ENCODE peak calls at places on chromosome 4, in six cellular contexts. V is COR-L47; R is GM23248; I is psoas muscle; Q is stimulated activated CD8-positive, alpha-beta memory T cell treated with anti-CD3 and anti-CD28 coated beads, Interleukin-7, amount 100 ng/mL, for 4 hours; P is activated effector memory CD4-positive, alpha-beta T cell treated with Interleukin-2 at 50 U/mL for 16 hours. F is an unnamed sample.

GRCh38 chr4:174080361-174080760 is 203.1 kb downstream of the FBXO8 start:
- DNase-seq in I (no peak), V (no peak), Q (no peak), R (peak), P (no peak), F (no peak)

GRCh38 chr4:89295415-89295927 is 12.1 kb downstream of the GPRIN3 start:
- DNase-seq in Q (no peak), R (no peak), I (no peak), P (no peak), V (no peak), F (no peak)

GRCh38 chr4:152063301-152064235 is 302.8 kb upstream of the GATB start:
- DNase-seq in P (peak), I (peak), V (peak), Q (no peak), R (peak), F (no peak)

GRCh38 chr4:155805016-155805415 is 46.2 kb downstream of the GUCY1B1 start:
- DNase-seq in I (no peak), R (peak), V (no peak), P (no peak), Q (no peak), F (no peak)

GRCh38 chr4:1261107-1261928 is 12.4 kb upstream of the CTBP1 start:
- DNase-seq in I (no peak), V (no peak), Q (no peak), R (no peak), P (no peak), F (no peak)

GRCh38 chr4:120078216-120078615 is 11.6 kb upstream of the MAD2L1 start:
- DNase-seq in Q (no peak), V (no peak), P (no peak), R (peak), I (no peak), F (no peak)

GRCh38 chr4:71293705-71294104 is 45.1 kb upstream of the SLC4A4 start:
- DNase-seq in P (no peak), R (peak), Q (no peak), I (no peak), V (no peak), F (no peak)

GRCh38 chr4:20395160-20395773 is 143.6 kb downstream of the SLIT2 start:
- DNase-seq in V (peak), P (no peak), Q (no peak), I (no peak), R (peak), F (peak)

GRCh38 chr4:22688236-22688635 is 4.5 kb upstream of the GBA3 start:
- DNase-seq in R (peak), V (no peak), P (no peak), I (no peak), Q (no peak), F (no peak)

GRCh38 chr4:31234494-31234893 is 514.3 kb downstream of the PCDH7 start:
- DNase-seq in V (no peak), Q (no peak), P (no peak), R (no peak), I (no peak), F (no peak)

GRCh38 chr4:108763226-108763593 is 357 bp upstream of the ETNPPL start:
- DNase-seq in V (no peak), R (no peak), I (no peak), P (no peak), Q (no peak), F (no peak)

GRCh38 chr4:145083891-145084640 is 13.9 kb downstream of the ANAPC10 start:
- DNase-seq in V (no peak), P (no peak), Q (no peak), R (peak), I (no peak), F (no peak)

GRCh38 chr4:76364763-76365162 is 56.2 kb downstream of the CCDC158 start:
- DNase-seq in Q (no peak), V (no peak), R (no peak), P (no peak), I (no peak), F (no peak)

GRCh38 chr4:832108-832507 is 6.2 kb upstream of the CPLX1 start:
- DNase-seq in Q (no peak), R (no peak), I (peak), V (no peak), P (no peak), F (no peak)

GRCh38 chr4:41600243-41600642 is 62.3 kb downstream of the LIMCH1 start:
- DNase-seq in I (no peak), P (no peak), Q (no peak), V (peak), R (peak), F (no peak)

GRCh38 chr4:40623707-40624106 is 6.0 kb downstream of the RBM47 start:
- DNase-seq in Q (no peak), V (no peak), I (no peak), R (no peak), P (no peak), F (no peak)

GRCh38 chr4:98601719-98602118 is 56.7 kb downstream of the TSPAN5 start:
- DNase-seq in I (no peak), P (no peak), R (peak), Q (no peak), V (no peak), F (no peak)

GRCh38 chr4:127623755-127624087 is 9.0 kb upstream of the INTU start:
- DNase-seq in V (no peak), P (no peak), Q (no peak), I (no peak), R (peak), F (no peak)

GRCh38 chr4:5971077-5971447 is 47.2 kb downstream of the C4orf50 start:
- DNase-seq in R (no peak), V (peak), I (no peak), P (no peak), Q (no peak), F (no peak)

GRCh38 chr4:108601517-108601916 is 18.9 kb upstream of the RPL34 start:
- DNase-seq in P (no peak), Q (no peak), I (no peak), R (no peak), V (no peak), F (no peak)

GRCh38 chr4:99856166-99856565 is 38.1 kb downstream of the LAMTOR3 start:
- DNase-seq in R (peak), P (no peak), Q (no peak), I (no peak), V (no peak), F (no peak)

GRCh38 chr4:73011629-73011985 is 57.9 kb downstream of the COX18 start:
- DNase-seq in R (no peak), V (no peak), I (no peak), P (no peak), Q (no peak), F (no peak)

GRCh38 chr4:22514431-22514830 is 1.4 kb downstream of the ADGRA3 start:
- DNase-seq in P (no peak), V (no peak), Q (no peak), I (no peak), R (peak), F (no peak)

GRCh38 chr4:185232370-185232769 is 23.0 kb downstream of the SNX25 start:
- DNase-seq in I (no peak), P (no peak), Q (no peak), R (peak), V (no peak), F (no peak)